ENCODE peak calls at places on chromosome 9, in four cellular contexts. Y, W, E and X are unnamed samples.
A peak's percentile ranks its signal among the peaks of the same experiment; 100 is the strongest.

GRCh38 chr9:121785673-121786542 is 134.5 kb downstream of the DAB2IP start:
- DNase-seq in Y (no peak), W (no peak), E (no peak), X (no peak)

GRCh38 chr9:86322973-86323644 is 31.1 kb downstream of the TUT7 start:
- DNase-seq in Y (no peak), W (no peak), E (no peak), X (no peak)

GRCh38 chr9:37422289-37423104 is at the start of gene GRHPR:
- DNase-seq in Y (peak; percentile 52), W (peak; percentile 78), E (peak; percentile 70), X (peak; percentile 89)

GRCh38 chr9:133971121-133971951 is 20.8 kb downstream of the VAV2 start:
- DNase-seq in Y (no peak), W (no peak), E (no peak), X (no peak)

GRCh38 chr9:106619211-106619610 is 243.8 kb upstream of the ZNF462 start:
- DNase-seq in Y (no peak), W (no peak), E (no peak), X (no peak)

GRCh38 chr9:112863214-112863613 is 27.5 kb downstream of the SLC46A2 start:
- DNase-seq in Y (no peak), W (no peak), E (no peak), X (no peak)

GRCh38 chr9:71515103-71515502 is 253.2 kb downstream of the CEMIP2 start:
- DNase-seq in Y (no peak), W (no peak), E (no peak), X (no peak)

GRCh38 chr9:132973713-132974112 is 4.8 kb upstream of the GFI1B start:
- DNase-seq in Y (peak; percentile 8), W (no peak), E (no peak), X (no peak)

GRCh38 chr9:68560131-68560844 is 19.6 kb upstream of the TMEM252 start:
- DNase-seq in Y (peak; percentile 19), W (no peak), E (no peak), X (peak; percentile 61)

GRCh38 chr9:81653240-81653639 is 36.1 kb downstream of the TLE1 start:
- DNase-seq in Y (no peak), W (no peak), E (no peak), X (no peak)

GRCh38 chr9:104774831-104775573 is 11.1 kb downstream of the NIPSNAP3B start:
- DNase-seq in Y (no peak), W (no peak), E (no peak), X (no peak)

GRCh38 chr9:90940280-90940679 is 138.7 kb downstream of the SYK start:
- DNase-seq in Y (no peak), W (no peak), E (no peak), X (no peak)

GRCh38 chr9:98861881-98862501 is 54.5 kb downstream of the GALNT12 start:
- DNase-seq in Y (no peak), W (no peak), E (no peak), X (no peak)

GRCh38 chr9:76691761-76692313 is 72.4 kb upstream of the PCA3 start:
- DNase-seq in Y (no peak), W (peak; percentile 18), E (no peak), X (peak; percentile 17)

GRCh38 chr9:98383758-98384157 is 128.3 kb upstream of the TBC1D2 start:
- DNase-seq in Y (no peak), W (no peak), E (no peak), X (no peak)

GRCh38 chr9:94639996-94640376 is 668 bp upstream of the FBP1 start:
- DNase-seq in Y (no peak), W (no peak), E (no peak), X (no peak)

GRCh38 chr9:137296214-137297059 is 5.6 kb downstream of the NRARP start:
- DNase-seq in Y (no peak), W (no peak), E (no peak), X (no peak)

GRCh38 chr9:109010676-109011655 is 2.3 kb downstream of the CTNNAL1 start:
- DNase-seq in Y (peak; percentile 57), W (peak; percentile 2), E (no peak), X (no peak)

GRCh38 chr9:21744874-21745273 is 57.6 kb upstream of the MTAP start:
- DNase-seq in Y (no peak), W (no peak), E (no peak), X (no peak)